ENCODE peak calls at places on chromosomes 7 and 10, in four cellular contexts. One of them, this sample, is unnamed.

GRCh38 chr10:30812018-30812851 is 182.7 kb upstream of the LYZL2 start:
- DNase-seq in IMR-90: peak; percentile 95
- DNase-seq in GM12878: no peak
- DNase-seq in K562: no peak
- DNase-seq in this sample: peak; percentile 96

GRCh38 chr10:1186693-1186990 is 130.5 kb downstream of the WDR37 start:
- DNase-seq in IMR-90: no peak
- DNase-seq in GM12878: no peak
- DNase-seq in K562: no peak
- DNase-seq in this sample: no peak

GRCh38 chr10:110694820-110695219 is 50.7 kb downstream of the RBM20 start:
- DNase-seq in IMR-90: no peak
- DNase-seq in GM12878: no peak
- DNase-seq in K562: no peak
- DNase-seq in this sample: no peak

GRCh38 chr7:15284406-15284805 is 277.4 kb downstream of the AGMO start:
- DNase-seq in IMR-90: no peak
- DNase-seq in GM12878: no peak
- DNase-seq in K562: no peak
- DNase-seq in this sample: no peak

GRCh38 chr10:46255696-46256355 is 31.0 kb upstream of the ANTXRL start:
- DNase-seq in IMR-90: peak; percentile 12
- DNase-seq in GM12878: no peak
- DNase-seq in K562: peak; percentile 80
- DNase-seq in this sample: peak; percentile 58

GRCh38 chr10:132500781-132501415 is 36.7 kb upstream of the INPP5A start:
- DNase-seq in IMR-90: no peak
- DNase-seq in GM12878: no peak
- DNase-seq in K562: no peak
- DNase-seq in this sample: no peak

GRCh38 chr7:151179946-151180345 is 7.1 kb downstream of the ASB10 start:
- DNase-seq in IMR-90: no peak
- DNase-seq in GM12878: no peak
- DNase-seq in K562: no peak
- DNase-seq in this sample: no peak

GRCh38 chr10:43816351-43817321 is 168.0 kb upstream of the ZNF32 start:
- DNase-seq in IMR-90: peak; percentile 72
- DNase-seq in GM12878: peak; percentile 61
- DNase-seq in K562: no peak
- DNase-seq in this sample: no peak

GRCh38 chr10:11713186-11713743 is 28.9 kb upstream of the ECHDC3 start:
- DNase-seq in IMR-90: peak; percentile 32
- DNase-seq in GM12878: peak; percentile 59
- DNase-seq in K562: peak; percentile 53
- DNase-seq in this sample: no peak

GRCh38 chr10:11716704-11717103 is 25.5 kb upstream of the ECHDC3 start:
- DNase-seq in IMR-90: no peak
- DNase-seq in GM12878: no peak
- DNase-seq in K562: no peak
- DNase-seq in this sample: no peak

GRCh38 chr10:11714750-11715365 is 27.3 kb upstream of the ECHDC3 start:
- DNase-seq in IMR-90: no peak
- DNase-seq in GM12878: no peak
- DNase-seq in K562: no peak
- DNase-seq in this sample: no peak

GRCh38 chr10:11713963-11714362 is 28.2 kb upstream of the ECHDC3 start:
- DNase-seq in IMR-90: no peak
- DNase-seq in GM12878: no peak
- DNase-seq in K562: no peak
- DNase-seq in this sample: no peak

GRCh38 chr10:11715815-11716494 is 26.2 kb upstream of the ECHDC3 start:
- DNase-seq in IMR-90: no peak
- DNase-seq in GM12878: no peak
- DNase-seq in K562: no peak
- DNase-seq in this sample: no peak
- TF ChIP-seq FOS in IMR-90: no peak
- TF ChIP-seq FOS in GM12878: no peak
- TF ChIP-seq FOS in K562: no peak
- TF ChIP-seq FOS in this sample: no peak

GRCh38 chr7:23472046-23472445 is 1.8 kb upstream of the IGF2BP3 start:
- DNase-seq in IMR-90: no peak
- DNase-seq in GM12878: no peak
- DNase-seq in K562: no peak
- DNase-seq in this sample: no peak

GRCh38 chr7:23472556-23472955 is 2.3 kb upstream of the IGF2BP3 start:
- DNase-seq in IMR-90: no peak
- DNase-seq in GM12878: no peak
- DNase-seq in K562: no peak
- DNase-seq in this sample: no peak

GRCh38 chr7:23469961-23470250 is 385 bp downstream of the IGF2BP3 start:
- DNase-seq in IMR-90: no peak
- DNase-seq in GM12878: no peak
- DNase-seq in K562: no peak
- DNase-seq in this sample: no peak

GRCh38 chr7:23470290-23471089 is at the start of gene IGF2BP3:
- DNase-seq in IMR-90: peak; percentile 96
- DNase-seq in GM12878: peak; percentile 87
- DNase-seq in K562: peak; percentile 82
- DNase-seq in this sample: peak; percentile 96

GRCh38 chr7:23471090-23471859 is 984 bp upstream of the IGF2BP3 start:
- DNase-seq in IMR-90: peak; percentile 68
- DNase-seq in GM12878: no peak
- DNase-seq in K562: peak; percentile 87
- DNase-seq in this sample: peak; percentile 72
- TF ChIP-seq FOS in IMR-90: no peak
- TF ChIP-seq FOS in GM12878: no peak
- TF ChIP-seq FOS in K562: no peak
- TF ChIP-seq FOS in this sample: no peak

GRCh38 chr10:126397166-126397565 is 8.9 kb upstream of the ADAM12 start:
- DNase-seq in IMR-90: no peak
- DNase-seq in GM12878: no peak
- DNase-seq in K562: no peak
- DNase-seq in this sample: no peak
- TF ChIP-seq FOS in IMR-90: no peak
- TF ChIP-seq FOS in GM12878: no peak
- TF ChIP-seq FOS in K562: no peak
- TF ChIP-seq FOS in this sample: no peak

GRCh38 chr10:2886662-2887061 is 180.7 kb upstream of the PFKP start:
- DNase-seq in IMR-90: no peak
- DNase-seq in GM12878: no peak
- DNase-seq in K562: no peak
- DNase-seq in this sample: no peak
- TF ChIP-seq FOS in IMR-90: no peak
- TF ChIP-seq FOS in GM12878: no peak
- TF ChIP-seq FOS in K562: no peak
- TF ChIP-seq FOS in this sample: no peak

DNA sequence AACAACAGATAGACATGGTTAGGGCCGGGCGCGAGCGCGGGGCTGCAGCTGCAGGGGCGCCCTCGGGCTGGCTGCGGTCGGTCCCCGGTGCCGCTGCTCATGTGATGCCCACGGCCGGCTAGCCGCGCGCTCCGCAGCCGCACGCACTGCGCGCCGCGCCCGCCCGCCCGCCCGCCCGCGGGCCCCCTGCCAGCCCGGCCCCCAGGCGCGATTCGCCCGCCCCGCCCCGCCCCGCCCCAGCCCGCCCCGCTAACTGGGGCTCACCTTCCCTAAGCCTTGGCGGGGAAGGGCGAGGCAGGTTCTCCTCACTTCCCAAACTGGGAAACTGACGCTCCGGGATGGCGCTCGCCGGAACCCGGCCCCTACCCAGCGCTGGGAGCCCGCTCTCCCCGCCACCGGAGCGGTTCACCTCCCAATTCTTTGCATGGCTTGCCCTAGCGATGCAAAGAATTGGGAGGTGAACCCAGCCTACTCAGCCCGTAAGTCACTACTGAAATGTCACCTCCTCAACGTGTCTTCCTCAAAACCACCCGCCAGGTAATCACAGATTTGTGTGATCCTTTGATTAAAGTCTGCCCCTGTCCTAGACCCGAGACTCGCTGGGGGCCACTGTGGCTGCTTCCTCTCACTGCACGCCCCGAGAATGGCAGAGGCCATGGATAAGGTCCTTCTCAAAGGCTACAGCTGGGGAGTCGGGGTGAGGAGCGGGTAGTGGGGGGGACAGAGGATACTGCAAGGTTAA is 162.1 kb downstream of the SH3PXD2A start:
- DNase-seq in IMR-90: no peak
- DNase-seq in GM12878: no peak
- DNase-seq in K562: peak; percentile 59
- DNase-seq in this sample: no peak
- TF ChIP-seq FOS in IMR-90: no peak
- TF ChIP-seq FOS in GM12878: no peak
- TF ChIP-seq FOS in K562: no peak
- TF ChIP-seq FOS in this sample: no peak

GRCh38 chr10:53134050-53134449 is 361.5 kb upstream of the MBL2 start:
- DNase-seq in IMR-90: no peak
- DNase-seq in GM12878: no peak
- DNase-seq in K562: no peak
- DNase-seq in this sample: peak; percentile 82

GRCh38 chr10:53135897-53136253 is 363.3 kb upstream of the MBL2 start:
- DNase-seq in IMR-90: no peak
- DNase-seq in GM12878: no peak
- DNase-seq in K562: no peak
- DNase-seq in this sample: no peak

GRCh38 chr10:53140516-53140915 is 367.9 kb upstream of the MBL2 start:
- DNase-seq in IMR-90: no peak
- DNase-seq in GM12878: no peak
- DNase-seq in K562: no peak
- DNase-seq in this sample: no peak

GRCh38 chr10:53130337-53130736 is 357.8 kb upstream of the MBL2 start:
- DNase-seq in IMR-90: no peak
- DNase-seq in GM12878: no peak
- DNase-seq in K562: no peak
- DNase-seq in this sample: no peak

GRCh38 chr10:53135213-53135896 is 362.8 kb upstream of the MBL2 start:
- DNase-seq in IMR-90: no peak
- DNase-seq in GM12878: no peak
- DNase-seq in K562: no peak
- DNase-seq in this sample: no peak
- TF ChIP-seq FOS in IMR-90: no peak
- TF ChIP-seq FOS in GM12878: no peak
- TF ChIP-seq FOS in K562: no peak
- TF ChIP-seq FOS in this sample: no peak

GRCh38 chr10:122674781-122675180 is 24.9 kb downstream of the C10orf120 start:
- DNase-seq in IMR-90: no peak
- DNase-seq in GM12878: no peak
- DNase-seq in K562: no peak
- DNase-seq in this sample: no peak
- TF ChIP-seq FOS in IMR-90: no peak
- TF ChIP-seq FOS in GM12878: no peak
- TF ChIP-seq FOS in K562: no peak
- TF ChIP-seq FOS in this sample: no peak

GRCh38 chr10:75592014-75592842 is 160.8 kb downstream of the LRMDA start:
- DNase-seq in IMR-90: no peak
- DNase-seq in GM12878: no peak
- DNase-seq in K562: no peak
- DNase-seq in this sample: peak; percentile 10
- TF ChIP-seq FOS in IMR-90: no peak
- TF ChIP-seq FOS in GM12878: no peak
- TF ChIP-seq FOS in K562: no peak
- TF ChIP-seq FOS in this sample: no peak